ENCODE peak calls at places on chromosomes 1 and 21, in six cellular contexts. One of them, this sample, is unnamed.

GRCh38 chr1:188363943-188364342 is 1535.2 kb downstream of the PLA2G4A start:
- DNase-seq in astrocyte of the spinal cord: no peak
- DNase-seq in CD8-positive, alpha-beta memory T cell: no peak
- DNase-seq in GDM1: no peak
- DNase-seq in left cardiac atrium: no peak
- DNase-seq in amniotic stem cell: no peak
- DNase-seq in this sample: no peak

GRCh38 chr1:116538527-116538926 is 32.3 kb downstream of the CD58 start:
- DNase-seq in GDM1: no peak
- DNase-seq in amniotic stem cell: no peak
- DNase-seq in CD8-positive, alpha-beta memory T cell: peak
- DNase-seq in left cardiac atrium: no peak
- DNase-seq in astrocyte of the spinal cord: peak
- DNase-seq in this sample: no peak

GRCh38 chr1:93619507-93620168 is 62.0 kb downstream of the BCAR3 start:
- DNase-seq in GDM1: peak
- DNase-seq in CD8-positive, alpha-beta memory T cell: no peak
- DNase-seq in amniotic stem cell: no peak
- DNase-seq in left cardiac atrium: no peak
- DNase-seq in astrocyte of the spinal cord: no peak
- DNase-seq in this sample: no peak

GRCh38 chr1:63678200-63678599 is 85.0 kb downstream of the PGM1 start:
- DNase-seq in GDM1: no peak
- DNase-seq in left cardiac atrium: no peak
- DNase-seq in astrocyte of the spinal cord: no peak
- DNase-seq in CD8-positive, alpha-beta memory T cell: no peak
- DNase-seq in amniotic stem cell: no peak
- DNase-seq in this sample: no peak

GRCh38 chr1:102861247-102861646 is 247.1 kb downstream of the COL11A1 start:
- DNase-seq in amniotic stem cell: no peak
- DNase-seq in GDM1: no peak
- DNase-seq in CD8-positive, alpha-beta memory T cell: no peak
- DNase-seq in left cardiac atrium: no peak
- DNase-seq in astrocyte of the spinal cord: no peak
- DNase-seq in this sample: no peak

GRCh38 chr21:38443110-38443509 is 55.2 kb downstream of the ERG start:
- DNase-seq in amniotic stem cell: no peak
- DNase-seq in left cardiac atrium: peak
- DNase-seq in astrocyte of the spinal cord: no peak
- DNase-seq in CD8-positive, alpha-beta memory T cell: no peak
- DNase-seq in GDM1: no peak
- DNase-seq in this sample: no peak

GRCh38 chr1:106232128-106232527 is 824.3 kb upstream of the PRMT6 start:
- DNase-seq in CD8-positive, alpha-beta memory T cell: no peak
- DNase-seq in astrocyte of the spinal cord: no peak
- DNase-seq in amniotic stem cell: no peak
- DNase-seq in GDM1: no peak
- DNase-seq in left cardiac atrium: no peak
- DNase-seq in this sample: no peak

GRCh38 chr1:64685247-64685646 is 59.6 kb upstream of the RAVER2 start:
- DNase-seq in left cardiac atrium: no peak
- DNase-seq in amniotic stem cell: no peak
- DNase-seq in GDM1: no peak
- DNase-seq in astrocyte of the spinal cord: no peak
- DNase-seq in CD8-positive, alpha-beta memory T cell: no peak
- DNase-seq in this sample: peak

GRCh38 chr1:240804475-240804874 is 192.5 kb upstream of the GREM2 start:
- DNase-seq in amniotic stem cell: peak
- DNase-seq in GDM1: no peak
- DNase-seq in left cardiac atrium: no peak
- DNase-seq in CD8-positive, alpha-beta memory T cell: no peak
- DNase-seq in astrocyte of the spinal cord: peak
- DNase-seq in this sample: no peak

GRCh38 chr1:163796394-163796821 is 474.7 kb downstream of the NUF2 start:
- DNase-seq in GDM1: no peak
- DNase-seq in astrocyte of the spinal cord: peak
- DNase-seq in amniotic stem cell: no peak
- DNase-seq in left cardiac atrium: no peak
- DNase-seq in CD8-positive, alpha-beta memory T cell: no peak
- DNase-seq in this sample: no peak

GRCh38 chr1:33322109-33322508 is 1.2 kb upstream of the A3GALT2 start:
- DNase-seq in GDM1: no peak
- DNase-seq in astrocyte of the spinal cord: no peak
- DNase-seq in amniotic stem cell: no peak
- DNase-seq in CD8-positive, alpha-beta memory T cell: no peak
- DNase-seq in left cardiac atrium: no peak
- DNase-seq in this sample: no peak

GRCh38 chr1:172531846-172532699 is 877 bp upstream of the SUCO start:
- DNase-seq in amniotic stem cell: peak
- DNase-seq in GDM1: peak
- DNase-seq in astrocyte of the spinal cord: peak
- DNase-seq in CD8-positive, alpha-beta memory T cell: peak
- DNase-seq in left cardiac atrium: peak
- DNase-seq in this sample: peak

GRCh38 chr1:159790237-159790917 is 9.6 kb downstream of the DUSP23 start:
- DNase-seq in GDM1: peak
- DNase-seq in amniotic stem cell: no peak
- DNase-seq in left cardiac atrium: no peak
- DNase-seq in CD8-positive, alpha-beta memory T cell: no peak
- DNase-seq in astrocyte of the spinal cord: peak
- DNase-seq in this sample: no peak

GRCh38 chr1:58041621-58042020 is 504.9 kb downstream of the OMA1 start:
- DNase-seq in GDM1: no peak
- DNase-seq in CD8-positive, alpha-beta memory T cell: no peak
- DNase-seq in left cardiac atrium: no peak
- DNase-seq in astrocyte of the spinal cord: no peak
- DNase-seq in amniotic stem cell: no peak
- DNase-seq in this sample: no peak

GRCh38 chr1:154614887-154615286 is 6.9 kb upstream of the ADAR start:
- DNase-seq in astrocyte of the spinal cord: no peak
- DNase-seq in left cardiac atrium: no peak
- DNase-seq in GDM1: no peak
- DNase-seq in CD8-positive, alpha-beta memory T cell: no peak
- DNase-seq in amniotic stem cell: no peak
- DNase-seq in this sample: no peak

GRCh38 chr1:20339811-20340457 is 49.3 kb downstream of the VWA5B1 start:
- DNase-seq in GDM1: no peak
- DNase-seq in amniotic stem cell: no peak
- DNase-seq in CD8-positive, alpha-beta memory T cell: no peak
- DNase-seq in left cardiac atrium: no peak
- DNase-seq in astrocyte of the spinal cord: no peak
- DNase-seq in this sample: no peak